ENCODE peak calls at places on chromosomes 4 and X, in four cellular contexts. R, F, T and K are unnamed samples.

GRCh38 chr4:153537493-153537960 is 71.4 kb downstream of the TMEM131L start:
- DNase-seq in F (no peak), T (no peak), R (no peak), K (no peak)

GRCh38 chr4:7279902-7280301 is 87.6 kb downstream of the SORCS2 start:
- DNase-seq in T (no peak), R (no peak), F (no peak), K (no peak)

GRCh38 chr4:112978691-112979472 is 70.6 kb upstream of the ANK2 start:
- DNase-seq in T (peak; percentile 6), R (no peak), F (no peak), K (no peak)

GRCh38 chrX:102745513-102746133 is 25.1 kb downstream of the GPRASP3 start:
- DNase-seq in F (no peak), T (no peak), R (no peak), K (no peak)

GRCh38 chr4:5199912-5200311 is 148.6 kb downstream of the STK32B start:
- DNase-seq in R (no peak), T (no peak), F (no peak), K (no peak)

GRCh38 chr4:72567821-72568620 is 1.0 kb downstream of the ADAMTS3 start:
- DNase-seq in F (no peak), R (peak; percentile 71), T (peak; percentile 77), K (peak; percentile 54)

GRCh38 chr4:148376151-148376550 is 66.1 kb downstream of the NR3C2 start:
- DNase-seq in R (no peak), F (no peak), T (peak; percentile 62), K (peak; percentile 91)

GRCh38 chr4:123524958-123525628 is 128.5 kb downstream of the SPRY1 start:
- DNase-seq in R (no peak), F (no peak), T (peak; percentile 65), K (no peak)

GRCh38 chr4:68906238-68907137 is 45.1 kb downstream of the UGT2A3 start:
- DNase-seq in F (no peak), T (no peak), R (no peak), K (no peak)

GRCh38 chrX:15310117-15310516 is 5.3 kb downstream of the ASB11 start:
- DNase-seq in T (peak; percentile 6), F (no peak), R (no peak), K (peak; percentile 91)

GRCh38 chr4:16111533-16111932 is 27.7 kb upstream of the PROM1 start:
- DNase-seq in F (no peak), R (no peak), T (no peak), K (no peak)

GRCh38 chr4:1763550-1764080 is 29.5 kb upstream of the FGFR3 start:
- DNase-seq in T (peak; percentile 22), F (no peak), R (peak; percentile 67), K (peak; percentile 19)

GRCh38 chr4:8919651-8920288 is 48.1 kb upstream of the HMX1 start:
- DNase-seq in T (no peak), F (no peak), R (peak; percentile 1), K (no peak)

GRCh38 chr4:171814545-171814944 is 1.3 kb downstream of the GALNTL6 start:
- DNase-seq in R (no peak), F (no peak), T (no peak), K (no peak)

GRCh38 chr4:143618811-143619210 is 81.7 kb downstream of the FREM3 start:
- DNase-seq in F (no peak), R (no peak), T (no peak), K (peak; percentile 59)

GRCh38 chrX:275476-275966 is 5.7 kb upstream of the PLCXD1 start:
- DNase-seq in T (no peak), R (no peak), F (no peak), K (no peak)

GRCh38 chr4:105709081-105709450 is 482 bp downstream of the GSTCD start:
- DNase-seq in R (no peak), F (no peak), T (no peak), K (peak; percentile 54)

DNA sequence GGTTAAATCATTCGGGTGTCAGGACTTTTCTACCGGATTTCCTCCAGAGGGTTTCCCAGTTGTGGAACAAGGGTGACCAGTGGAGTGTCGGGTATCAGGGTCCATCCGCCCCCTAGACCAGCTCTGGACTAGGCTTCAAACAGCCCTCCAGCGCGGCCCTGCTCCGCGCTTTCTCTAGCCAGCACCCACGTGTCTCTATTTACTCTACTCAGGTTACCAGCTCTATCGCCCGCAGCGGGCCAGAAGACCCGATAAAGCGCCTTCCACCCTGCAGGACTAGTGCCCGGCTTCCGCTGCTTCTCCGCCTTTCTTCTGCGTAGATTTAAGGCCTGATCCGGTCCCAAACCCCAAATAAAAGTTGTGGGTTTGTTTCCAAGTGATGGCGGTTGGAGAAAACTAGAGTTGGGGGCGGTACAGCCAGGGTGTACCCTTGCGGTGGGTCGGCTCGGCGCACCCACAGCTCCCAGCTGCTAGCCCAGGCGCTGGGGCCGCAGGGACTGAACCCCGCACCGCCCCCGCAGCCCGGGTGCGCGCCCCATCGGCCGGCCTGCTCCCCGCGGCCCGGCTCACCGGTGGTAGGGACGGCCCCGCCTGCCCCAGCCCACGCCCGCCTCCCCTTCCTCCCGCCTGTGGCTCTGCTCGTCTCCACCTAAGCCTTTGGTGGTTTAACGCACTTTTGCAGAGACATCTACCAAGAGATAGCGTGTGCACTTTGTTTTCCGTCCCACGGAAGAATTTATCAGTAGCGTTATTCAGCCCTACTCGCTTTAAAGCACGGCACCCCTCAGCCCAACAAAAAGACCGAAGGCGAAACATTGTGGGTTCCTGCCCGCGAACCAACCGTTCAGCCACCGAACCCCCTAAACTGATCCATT is 2.1 kb downstream of the LEF1 start:
- DNase-seq in T (no peak), R (peak; percentile 75), F (no peak), K (no peak)
- H3K4me3 ChIP-seq in T (peak overlapping the region; percentile 53), R (peak overlapping the region; percentile 83), F (peak overlapping the region; percentile 78), K (no peak overlapping the region)

GRCh38 chr4:10123227-10124101 is 6.9 kb upstream of the WDR1 start:
- DNase-seq in T (peak; percentile 22), F (no peak), R (no peak), K (peak; percentile 94)
- TF ChIP-seq FOS in T (no peak), F (no peak), R (no peak), K (peak; percentile 22)

DNA sequence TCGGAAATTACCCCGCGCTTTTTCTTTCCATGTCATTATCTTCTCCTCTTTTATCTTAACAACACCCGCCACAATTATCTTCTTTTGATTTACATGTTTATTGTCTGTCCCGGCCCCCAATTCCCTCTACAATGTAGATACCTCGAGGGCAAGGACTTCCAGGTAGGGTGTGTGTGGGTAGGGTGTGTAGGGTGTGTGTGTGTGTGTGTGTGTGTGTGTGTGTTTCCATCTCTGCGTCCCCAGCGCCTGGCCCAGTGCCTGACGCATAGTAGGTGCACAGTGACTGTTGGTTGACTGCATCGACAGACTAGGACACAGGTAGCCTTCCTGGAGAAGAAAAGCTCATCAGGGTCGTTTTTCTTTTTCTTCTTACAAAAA is 103.1 kb downstream of the UCHL1 start:
- DNase-seq in F (no peak), T (no peak), R (no peak), K (no peak)
- H3K4me3 ChIP-seq in F (no peak overlapping the region), T (peak overlapping the region; percentile 63), R (no peak overlapping the region), K (no peak overlapping the region)

GRCh38 chrX:110397904-110398303 is 39.3 kb downstream of the RTL9 start:
- DNase-seq in T (no peak), R (peak; percentile 10), F (no peak), K (no peak)

GRCh38 chrX:110396777-110397176 is 38.1 kb downstream of the RTL9 start:
- DNase-seq in R (no peak), F (no peak), T (no peak), K (no peak)

GRCh38 chrX:110397353-110397752 is 38.7 kb downstream of the RTL9 start:
- DNase-seq in T (no peak), F (no peak), R (no peak), K (no peak)

GRCh38 chrX:110394653-110395052 is 36.0 kb downstream of the RTL9 start:
- DNase-seq in R (peak; percentile 24), T (peak; percentile 86), F (no peak), K (no peak)

GRCh38 chrX:110395877-110396276 is 37.2 kb downstream of the RTL9 start:
- DNase-seq in T (no peak), F (no peak), R (no peak), K (no peak)
- TF ChIP-seq FOS in T (no peak), F (no peak), R (no peak), K (no peak)

GRCh38 chrX:41906515-41907165 is 16.7 kb downstream of the CASK start:
- DNase-seq in R (no peak), F (no peak), T (no peak), K (peak; percentile 28)
- H3K4me3 ChIP-seq in R (no peak overlapping the region), F (no peak overlapping the region), T (no peak overlapping the region), K (no peak overlapping the region)

DNA sequence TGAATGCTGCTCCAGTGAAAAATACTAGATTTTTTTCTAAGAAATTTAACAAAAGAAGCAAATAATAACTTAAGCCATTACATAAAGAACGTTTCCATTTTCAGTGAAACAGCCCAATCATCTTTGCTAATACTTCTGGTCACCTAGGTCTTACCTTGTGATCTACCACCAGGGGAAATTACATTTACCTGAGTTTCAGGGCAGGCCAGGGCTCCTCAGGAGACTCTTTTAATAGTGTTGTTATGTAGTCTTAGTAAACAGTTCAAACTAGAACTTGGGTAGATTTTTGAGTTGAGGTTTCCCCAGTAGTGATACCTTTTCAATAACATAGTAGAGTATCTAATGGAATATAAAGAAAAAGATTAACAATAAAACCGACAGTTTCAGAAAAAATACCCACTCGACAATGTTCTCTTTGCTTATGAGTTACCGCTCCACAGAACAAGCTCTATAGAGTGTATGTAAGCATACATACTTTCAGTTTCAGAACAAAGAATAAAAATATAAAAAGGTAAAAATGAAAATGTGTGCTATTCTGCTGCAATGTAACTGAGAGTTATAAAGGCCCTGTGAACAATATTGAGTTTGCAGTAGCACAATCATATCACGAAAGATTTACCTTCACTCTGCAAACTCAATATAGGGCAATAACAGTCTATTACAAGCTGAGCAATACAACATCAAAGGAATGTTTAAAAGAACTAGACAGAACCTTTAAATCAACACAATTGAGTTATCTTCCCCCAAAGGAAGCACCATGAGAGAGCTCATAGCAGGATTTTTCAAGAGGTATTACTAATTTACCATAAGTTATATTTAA is 165.8 kb downstream of the ATOH1 start:
- DNase-seq in F (no peak), R (no peak), T (no peak), K (no peak)
- TF ChIP-seq FOS in F (no peak), R (no peak), T (no peak), K (no peak)

GRCh38 chr4:104486702-104487101 is 8.0 kb downstream of the CXXC4 start:
- DNase-seq in T (no peak), R (no peak), F (no peak), K (no peak)
- H3K4me3 ChIP-seq in T (no peak overlapping the region), R (no peak overlapping the region), F (peak overlapping the region; percentile 78), K (no peak overlapping the region)